ENCODE peak calls at places on chromosomes 6 and 20, in four cellular contexts. One of them, this sample, is unnamed.
A peak's percentile ranks its signal among the peaks of the same experiment; 100 is the strongest.

GRCh38 chr6:10028202-10028601 is 386.7 kb downstream of the TFAP2A start:
- DNase-seq in GM12878: no peak
- DNase-seq in HepG2: no peak
- DNase-seq in K562: no peak
- DNase-seq in this sample: no peak

GRCh38 chr6:147170269-147170668 is 33.9 kb upstream of the STXBP5 start:
- DNase-seq in GM12878: no peak
- DNase-seq in K562: no peak
- DNase-seq in HepG2: no peak
- DNase-seq in this sample: no peak

GRCh38 chr20:50042370-50043313 is 59.9 kb downstream of the SNAI1 start:
- DNase-seq in K562: no peak
- DNase-seq in HepG2: no peak
- DNase-seq in GM12878: no peak
- DNase-seq in this sample: no peak

GRCh38 chr6:163950159-163950558 is 535.6 kb downstream of the QKI start:
- DNase-seq in GM12878: no peak
- DNase-seq in K562: no peak
- DNase-seq in HepG2: no peak
- DNase-seq in this sample: no peak

GRCh38 chr6:149922642-149923326 is at the start of gene RAET1G:
- DNase-seq in K562: peak; percentile 88
- DNase-seq in GM12878: no peak
- DNase-seq in HepG2: peak; percentile 72
- DNase-seq in this sample: peak; percentile 92

GRCh38 chr20:48898210-48898609 is 23.3 kb upstream of the ARFGEF2 start:
- DNase-seq in K562: no peak
- DNase-seq in HepG2: no peak
- DNase-seq in GM12878: no peak
- DNase-seq in this sample: no peak

GRCh38 chr20:10641467-10641866 is 32.3 kb downstream of the JAG1 start:
- DNase-seq in HepG2: no peak
- DNase-seq in K562: no peak
- DNase-seq in GM12878: no peak
- DNase-seq in this sample: no peak

GRCh38 chr6:36545767-36546663 is 1.3 kb downstream of the STK38 start:
- DNase-seq in K562: peak; percentile 51
- DNase-seq in HepG2: no peak
- DNase-seq in GM12878: no peak
- DNase-seq in this sample: no peak

GRCh38 chr6:32622545-32623401 is 14.4 kb upstream of the HLA-DQA1 start:
- DNase-seq in GM12878: peak; percentile 96
- DNase-seq in K562: no peak
- DNase-seq in HepG2: peak; percentile 28
- DNase-seq in this sample: no peak

GRCh38 chr6:166307981-166308768 is at the start of gene PRR18:
- DNase-seq in K562: no peak
- DNase-seq in HepG2: no peak
- DNase-seq in GM12878: peak; percentile 42
- DNase-seq in this sample: peak; percentile 42

GRCh38 chr20:50329981-50330503 is 139.4 kb downstream of the CEBPB start:
- DNase-seq in HepG2: no peak
- DNase-seq in K562: no peak
- DNase-seq in GM12878: no peak
- DNase-seq in this sample: no peak

GRCh38 chr6:166277892-166278578 is 30.2 kb downstream of the PRR18 start:
- DNase-seq in HepG2: no peak
- DNase-seq in GM12878: peak; percentile 59
- DNase-seq in K562: no peak
- DNase-seq in this sample: no peak

GRCh38 chr20:19288636-19289035 is 76.2 kb downstream of the SLC24A3 start:
- DNase-seq in HepG2: no peak
- DNase-seq in GM12878: no peak
- DNase-seq in K562: no peak
- DNase-seq in this sample: no peak

GRCh38 chr6:33717857-33718552 is 6.5 kb upstream of the UQCC2 start:
- DNase-seq in K562: no peak
- DNase-seq in HepG2: no peak
- DNase-seq in GM12878: no peak
- DNase-seq in this sample: no peak

GRCh38 chr6:16206595-16207037 is 31.8 kb upstream of the GMPR start:
- DNase-seq in K562: peak; percentile 84
- DNase-seq in HepG2: peak; percentile 50
- DNase-seq in GM12878: no peak
- DNase-seq in this sample: peak; percentile 61

GRCh38 chr20:33790571-33790970 is 20.6 kb upstream of the CHMP4B start:
- DNase-seq in K562: no peak
- DNase-seq in GM12878: no peak
- DNase-seq in HepG2: no peak
- DNase-seq in this sample: no peak

GRCh38 chr20:53163486-53163885 is 191.3 kb downstream of the TSHZ2 start:
- DNase-seq in GM12878: no peak
- DNase-seq in K562: peak; percentile 45
- DNase-seq in HepG2: no peak
- DNase-seq in this sample: no peak

GRCh38 chr6:138204303-138204702 is 14.0 kb downstream of the PBOV1 start:
- DNase-seq in K562: no peak
- DNase-seq in HepG2: no peak
- DNase-seq in GM12878: no peak
- DNase-seq in this sample: no peak

GRCh38 chr6:35948725-35949124 is 27.8 kb upstream of the SRPK1 start:
- DNase-seq in K562: no peak
- DNase-seq in HepG2: peak; percentile 38
- DNase-seq in GM12878: no peak
- DNase-seq in this sample: peak; percentile 49

GRCh38 chr6:155398221-155398620 is 57.4 kb downstream of the NOX3 start:
- DNase-seq in K562: no peak
- DNase-seq in HepG2: no peak
- DNase-seq in GM12878: no peak
- DNase-seq in this sample: no peak

GRCh38 chr20:57498425-57499400 is 26.2 kb downstream of the CTCFL start:
- DNase-seq in GM12878: no peak
- DNase-seq in K562: no peak
- DNase-seq in HepG2: no peak
- DNase-seq in this sample: peak; percentile 54

GRCh38 chr6:148166339-148166949 is 176.2 kb upstream of the SASH1 start:
- DNase-seq in HepG2: peak; percentile 59
- DNase-seq in K562: peak; percentile 43
- DNase-seq in GM12878: no peak
- DNase-seq in this sample: no peak

GRCh38 chr6:30887901-30888300 is 3.6 kb downstream of the DDR1 start:
- DNase-seq in HepG2: no peak
- DNase-seq in GM12878: no peak
- DNase-seq in K562: no peak
- DNase-seq in this sample: no peak
- TF ChIP-seq CREM in HepG2: no peak
- TF ChIP-seq CREM in GM12878: no peak
- TF ChIP-seq CREM in K562: no peak
- TF ChIP-seq CREM in this sample: no peak

GRCh38 chr6:85797993-85798392 is 155.3 kb upstream of the SYNCRIP start:
- DNase-seq in K562: no peak
- DNase-seq in HepG2: no peak
- DNase-seq in GM12878: no peak
- DNase-seq in this sample: no peak
- TF ChIP-seq ESRRA in K562: no peak
- TF ChIP-seq ESRRA in HepG2: no peak
- TF ChIP-seq ESRRA in GM12878: no peak
- TF ChIP-seq ESRRA in this sample: no peak

GRCh38 chr6:2480267-2480966 is 235.0 kb upstream of the GMDS start:
- DNase-seq in K562: no peak
- DNase-seq in GM12878: no peak
- DNase-seq in HepG2: no peak
- DNase-seq in this sample: no peak
- TF ChIP-seq ATF3 in K562: no peak
- TF ChIP-seq ATF3 in GM12878: no peak
- TF ChIP-seq ATF3 in HepG2: no peak
- TF ChIP-seq ATF3 in this sample: no peak

GRCh38 chr20:47809561-47809960 is 24.3 kb upstream of the SULF2 start:
- DNase-seq in GM12878: no peak
- DNase-seq in HepG2: no peak
- DNase-seq in K562: no peak
- DNase-seq in this sample: peak; percentile 16
- TF ChIP-seq CREM in GM12878: no peak
- TF ChIP-seq CREM in HepG2: no peak
- TF ChIP-seq CREM in K562: no peak
- TF ChIP-seq CREM in this sample: no peak

GRCh38 chr6:1761472-1761871 is 151.8 kb downstream of the FOXC1 start:
- DNase-seq in K562: no peak
- DNase-seq in HepG2: peak; percentile 27
- DNase-seq in GM12878: no peak
- DNase-seq in this sample: no peak
- TF ChIP-seq ESRRA in K562: no peak
- TF ChIP-seq ESRRA in HepG2: no peak
- TF ChIP-seq ESRRA in GM12878: no peak
- TF ChIP-seq ESRRA in this sample: no peak

GRCh38 chr6:71642793-71643192 is 243.6 kb upstream of the RIMS1 start:
- DNase-seq in HepG2: no peak
- DNase-seq in GM12878: no peak
- DNase-seq in K562: no peak
- DNase-seq in this sample: no peak

GRCh38 chr6:71642120-71642519 is 244.2 kb upstream of the RIMS1 start:
- DNase-seq in GM12878: no peak
- DNase-seq in HepG2: no peak
- DNase-seq in K562: no peak
- DNase-seq in this sample: no peak

GRCh38 chr6:71649893-71650292 is 236.5 kb upstream of the RIMS1 start:
- DNase-seq in GM12878: no peak
- DNase-seq in HepG2: no peak
- DNase-seq in K562: no peak
- DNase-seq in this sample: no peak

DNA sequence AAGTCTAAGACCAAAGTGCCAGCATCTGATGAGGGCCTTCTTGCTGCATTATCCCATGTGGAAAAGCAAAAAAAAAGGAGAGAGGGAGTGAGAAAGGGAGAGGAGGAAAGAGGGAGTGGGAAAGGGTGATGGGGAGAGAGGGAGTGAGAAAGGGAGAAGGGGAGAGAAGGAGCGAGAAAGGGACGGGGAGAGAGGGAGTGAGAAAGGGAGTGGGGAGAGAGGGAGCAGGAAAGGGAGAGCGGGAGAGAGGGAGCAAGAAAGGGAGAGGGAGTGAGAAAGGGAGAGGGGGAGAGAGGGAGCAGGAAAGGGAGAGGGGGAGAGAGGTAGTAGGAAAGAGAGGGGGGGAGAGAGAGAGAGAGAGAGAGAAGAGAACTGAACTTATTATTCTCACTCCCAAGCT is 241.1 kb upstream of the RIMS1 start:
- DNase-seq in GM12878: no peak
- DNase-seq in K562: no peak
- DNase-seq in HepG2: no peak
- DNase-seq in this sample: no peak
- TF ChIP-seq ATF3 in GM12878: no peak
- TF ChIP-seq ATF3 in K562: no peak
- TF ChIP-seq ATF3 in HepG2: no peak
- TF ChIP-seq ATF3 in this sample: no peak